ENCODE peak calls at places on chromosomes 4 and X, in five cellular contexts. Z is astrocyte, J is fibroblast of lung, C is PC-9, P is mammary epithelial cell. O is an unnamed sample. For H3K4me1, the result is how much of the 10 kb centered on the place peaks cover.

GRCh38 chrX:11528623-11529022 is 137.1 kb downstream of the ARHGAP6 start:
- DNase-seq in Z (no peak), C (no peak), P (no peak), J (no peak), O (no peak)

GRCh38 chrX:10531927-10532326 is 88.5 kb downstream of the MID1 start:
- DNase-seq in C (no peak), Z (no peak), J (no peak), P (no peak), O (no peak)

GRCh38 chrX:70635227-70635626 is 190.6 kb downstream of the DLG3 start:
- DNase-seq in Z (no peak), C (no peak), P (no peak), J (no peak), O (no peak)

GRCh38 chrX:50430917-50431316 is 39.7 kb downstream of the DGKK start:
- DNase-seq in J (no peak), P (no peak), C (peak), Z (no peak), O (no peak)

GRCh38 chr4:103719320-103720204 is at the start of gene TACR3:
- DNase-seq in P (no peak), J (peak), Z (no peak), C (no peak), O (no peak)

GRCh38 chrX:39681885-39682284 is 415.9 kb downstream of the BCOR start:
- DNase-seq in J (no peak), Z (no peak), P (no peak), C (no peak), O (no peak)

GRCh38 chrX:72005046-72005445 is 94.4 kb downstream of the NHSL2 start:
- DNase-seq in Z (no peak), C (no peak), J (no peak), P (no peak), O (no peak)

GRCh38 chrX:151488677-151489076 is 74.8 kb upstream of the PASD1 start:
- DNase-seq in C (no peak), J (no peak), Z (no peak), P (peak), O (no peak)

GRCh38 chr4:74777531-74777930 is 16.8 kb downstream of the BTC start:
- DNase-seq in P (peak), Z (no peak), C (no peak), J (peak), O (no peak)

GRCh38 chr4:183503497-183504063 is 1.3 kb upstream of the ING2 start:
- DNase-seq in J (no peak), P (no peak), Z (no peak), C (no peak), O (no peak)

GRCh38 chrX:137032841-137033773 is 688 bp downstream of the GPR101 start:
- DNase-seq in Z (no peak), C (no peak), P (no peak), J (no peak), O (no peak)

GRCh38 chr4:154618708-154619315 is 6.4 kb upstream of the FGG start:
- DNase-seq in C (peak), J (peak), P (peak), Z (peak), O (no peak)

GRCh38 chr4:177605252-177605651 is 163.0 kb upstream of the AGA start:
- DNase-seq in J (no peak), P (no peak), C (no peak), Z (no peak), O (no peak)

GRCh38 chr4:24805566-24805965 is 10.2 kb downstream of the SOD3 start:
- DNase-seq in J (no peak), C (no peak), P (no peak), Z (no peak), O (no peak)

GRCh38 chr4:76012388-76012801 is 5.1 kb upstream of the CXCL9 start:
- DNase-seq in J (peak), Z (peak), P (peak), C (no peak), O (no peak)

GRCh38 chrX:150704030-150704613 is 10.9 kb downstream of the MTMR1 start:
- DNase-seq in C (no peak), P (peak), Z (peak), J (peak), O (no peak)

GRCh38 chr4:173434226-173434625 is 35.3 kb upstream of the SCRG1 start:
- DNase-seq in Z (no peak), C (no peak), J (no peak), P (no peak), O (no peak)

GRCh38 chr4:179151770-179152169 is 1709.5 kb upstream of the AGA start:
- DNase-seq in Z (no peak), P (no peak), C (no peak), J (no peak), O (no peak)

GRCh38 chrX:56786889-56787733 is 58.1 kb downstream of the NBDY start:
- DNase-seq in Z (no peak), P (no peak), J (no peak), C (no peak), O (no peak)

GRCh38 chr4:99324978-99325377 is 3.8 kb upstream of the ADH1B start:
- DNase-seq in C (no peak), Z (peak), J (peak), P (no peak), O (no peak)

GRCh38 chr4:48108309-48109073 is 25.6 kb downstream of the TXK start:
- DNase-seq in J (peak), P (no peak), Z (peak), C (no peak), O (no peak)

GRCh38 chr4:23234018-23234417 is 541.3 kb downstream of the GBA3 start:
- DNase-seq in J (peak), C (no peak), Z (no peak), P (no peak), O (no peak)

GRCh38 chr4:7867701-7868429 is 71.8 kb downstream of the AFAP1 start:
- DNase-seq in Z (peak), C (no peak), P (peak), J (peak), O (no peak)

GRCh38 chrX:40772290-40772689 is 36.9 kb upstream of the MED14 start:
- DNase-seq in Z (peak), P (peak), C (peak), J (peak), O (peak)

GRCh38 chrX:133417364-133417763 is 2.1 kb upstream of the GPC4 start:
- DNase-seq in J (no peak), P (no peak), Z (no peak), C (no peak), O (no peak)

GRCh38 chr4:24846716-24847115 is 51.3 kb downstream of the SOD3 start:
- DNase-seq in C (no peak), Z (no peak), P (no peak), J (no peak), O (no peak)

GRCh38 chr4:128528793-128529553 is 241.4 kb upstream of the PGRMC2 start:
- DNase-seq in P (peak), C (peak), J (peak), Z (peak), O (peak)

GRCh38 chr4:150078996-150079581 is 844 bp downstream of the DCLK2 start:
- DNase-seq in C (no peak), P (peak), Z (no peak), J (peak), O (no peak)

GRCh38 chr4:102566426-102566825 is 65.3 kb downstream of the NFKB1 start:
- DNase-seq in Z (no peak), J (no peak), C (no peak), P (no peak), O (no peak)

GRCh38 chr4:7130610-7131211 is 61.6 kb upstream of the SORCS2 start:
- DNase-seq in P (no peak), Z (no peak), J (no peak), C (no peak), O (no peak)

GRCh38 chr4:42570221-42570620 is 86.7 kb downstream of the ATP8A1 start:
- DNase-seq in P (no peak), J (no peak), C (no peak), Z (no peak), O (no peak)

GRCh38 chr4:51831133-51831532 is 11.8 kb upstream of the DCUN1D4 start:
- DNase-seq in Z (no peak), C (no peak), J (peak), P (peak), O (no peak)

GRCh38 chr4:122710434-122711308 is 21.8 kb upstream of the BBS12 start:
- DNase-seq in C (no peak), Z (peak), J (peak), P (no peak), O (no peak)

GRCh38 chr4:1008840-1009646 is 2.4 kb upstream of the FGFRL1 start:
- DNase-seq in P (peak), Z (no peak), J (no peak), C (no peak), O (no peak)
- TF ChIP-seq EZH2 in P (no peak), Z (peak), J (no peak), C (no peak), O (peak)

GRCh38 chr4:107492566-107492965 is 227.5 kb downstream of the PAPSS1 start:
- DNase-seq in J (no peak), C (no peak), P (no peak), Z (no peak), O (no peak)

DNA sequence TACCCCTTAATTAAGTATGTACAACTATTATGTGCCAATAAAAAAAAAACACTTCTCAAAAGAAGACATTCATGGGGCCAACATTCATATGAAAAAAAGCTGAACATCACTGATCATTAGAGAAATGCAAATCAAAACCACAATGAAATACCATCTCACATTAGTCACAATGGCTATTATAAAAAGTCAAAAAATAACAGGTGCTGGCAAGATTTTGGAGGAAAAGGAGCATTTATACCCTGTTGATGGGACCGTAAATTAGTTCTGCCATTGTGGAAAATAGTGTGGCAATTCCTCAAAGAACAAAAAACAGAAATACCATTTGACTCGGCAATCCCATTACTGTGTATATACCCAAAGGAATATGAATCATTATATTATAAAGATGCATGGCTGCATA is 229.9 kb downstream of the PAPSS1 start:
- DNase-seq in C (no peak), J (no peak), Z (no peak), P (no peak), O (no peak)
- H3K4me1 ChIP-seq in C (under half), J (under half), Z (under half), P (under half), O (under half)

GRCh38 chr4:176001171-176002006 is 64.3 kb upstream of the WDR17 start:
- DNase-seq in Z (peak), P (no peak), J (peak), C (no peak), O (no peak)
- TF ChIP-seq EZH2 in Z (no peak), P (peak), J (no peak), C (no peak), O (peak)

GRCh38 chr4:94559351-94559806 is 107.6 kb downstream of the PDLIM5 start:
- DNase-seq in P (peak), C (no peak), Z (peak), J (peak), O (no peak)

GRCh38 chr4:94558392-94558920 is 106.7 kb downstream of the PDLIM5 start:
- DNase-seq in P (no peak), C (peak), J (no peak), Z (no peak), O (no peak)

GRCh38 chr4:94564252-94564651 is 112.5 kb downstream of the PDLIM5 start:
- DNase-seq in C (no peak), Z (no peak), P (no peak), J (no peak), O (no peak)

GRCh38 chr4:94561249-94562024 is 109.7 kb downstream of the PDLIM5 start:
- DNase-seq in Z (peak), P (peak), C (no peak), J (peak), O (no peak)

DNA sequence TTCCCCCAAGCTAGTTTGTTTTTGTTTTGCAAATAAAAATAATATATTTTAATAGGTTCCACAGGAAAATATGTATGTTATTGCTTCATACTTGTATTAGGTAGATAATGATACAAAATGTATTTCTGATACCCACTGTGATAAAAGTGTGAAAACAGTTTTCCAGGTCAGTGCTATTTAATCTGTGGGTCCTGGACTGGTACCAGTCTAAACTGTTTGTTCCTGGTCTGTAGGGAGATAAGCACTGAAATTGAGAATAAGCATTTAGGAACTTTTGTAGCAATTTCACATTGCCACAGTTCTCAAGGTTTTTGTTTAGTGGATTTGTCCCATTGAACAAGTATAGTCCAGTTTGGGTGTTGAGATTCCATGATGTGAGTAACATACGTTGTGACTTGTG is 110.5 kb downstream of the PDLIM5 start:
- DNase-seq in C (no peak), P (no peak), J (no peak), Z (no peak), O (no peak)
- H3K4me1 ChIP-seq in C (under half), P (under half), J (under half), Z (under half), O (under half)

DNA sequence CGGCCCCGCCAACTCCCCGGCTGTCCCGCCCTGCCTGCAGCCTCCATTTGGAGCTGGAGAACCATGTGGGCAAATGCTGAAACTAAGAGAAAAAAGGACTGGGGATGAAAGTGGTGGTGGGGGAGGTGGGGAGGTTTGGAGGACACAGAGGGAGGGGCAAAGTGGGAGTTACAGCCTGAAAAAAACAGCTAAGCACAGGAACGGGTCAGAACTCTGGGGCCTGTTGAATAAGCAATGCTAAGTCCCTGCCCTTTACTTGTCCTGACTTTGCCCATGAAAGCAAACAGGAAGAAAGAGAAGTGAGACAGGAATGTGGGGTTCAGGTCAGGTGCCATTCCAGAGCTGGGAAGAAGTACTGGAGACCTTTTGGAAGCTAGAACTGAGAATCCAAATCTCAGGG is 3.4 kb upstream of the GSX2 start:
- DNase-seq in C (no peak), P (no peak), Z (no peak), J (no peak), O (no peak)
- TF ChIP-seq EZH2 in C (no peak), P (no peak), Z (peak), J (no peak), O (no peak)

GRCh38 chr4:113446019-113446418 is 315.5 kb downstream of the CAMK2D start:
- DNase-seq in P (peak), Z (peak), J (peak), C (peak), O (peak)

GRCh38 chr4:113447061-113447460 is 314.5 kb downstream of the CAMK2D start:
- DNase-seq in J (peak), Z (peak), C (no peak), P (peak), O (no peak)

GRCh38 chr4:113445286-113445685 is 316.3 kb downstream of the CAMK2D start:
- DNase-seq in J (peak), C (no peak), P (peak), Z (peak), O (peak)

GRCh38 chr4:113449407-113449974 is 312.0 kb downstream of the CAMK2D start:
- DNase-seq in Z (no peak), P (no peak), J (no peak), C (no peak), O (no peak)

GRCh38 chr4:113447695-113448265 is 313.8 kb downstream of the CAMK2D start:
- DNase-seq in J (no peak), Z (no peak), P (no peak), C (no peak), O (no peak)
- H3K4me1 ChIP-seq in J (under half), Z (under half), P (under half), C (under half), O (under half)

DNA sequence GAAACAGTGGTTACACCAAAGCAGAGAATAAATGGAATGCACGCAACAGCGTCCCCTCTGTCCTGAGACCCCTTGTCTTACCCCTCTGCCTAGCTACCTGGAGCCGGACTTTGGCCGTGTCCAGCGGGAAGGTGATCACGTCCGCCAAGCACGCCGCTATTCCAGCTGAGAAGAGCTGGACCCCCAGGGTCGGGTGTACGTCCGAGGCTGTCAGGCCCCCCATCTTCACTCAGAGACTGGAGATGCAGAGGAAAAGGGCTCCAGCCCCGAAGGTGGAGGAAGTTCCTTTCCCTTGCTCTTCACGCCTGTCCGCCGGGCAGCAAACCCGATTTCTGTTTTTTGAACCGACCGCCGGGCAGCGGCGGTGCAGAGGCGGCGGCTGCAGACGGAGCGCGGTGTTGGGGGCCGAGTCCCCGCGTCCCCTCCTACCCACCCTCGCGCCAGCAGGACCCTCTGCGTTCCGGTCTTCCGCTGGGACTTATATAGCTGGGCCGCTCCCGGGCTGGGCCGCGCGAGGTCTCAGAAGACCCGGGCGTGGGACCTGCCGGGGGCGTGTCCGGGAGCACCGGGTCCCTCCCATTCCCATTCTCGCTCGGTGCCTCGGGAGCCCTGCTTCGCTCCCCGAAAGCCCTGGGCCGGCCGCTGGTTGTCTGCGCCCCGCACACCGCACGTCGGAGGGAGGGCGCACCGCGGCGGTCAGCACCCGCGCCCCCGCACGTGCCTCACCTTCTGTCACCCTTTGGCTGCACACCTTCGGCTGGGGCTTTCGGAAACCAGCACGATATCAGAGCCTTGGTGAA is at the start of gene UCP1:
- DNase-seq in C (no peak), P (no peak), J (peak), Z (no peak), O (no peak)
- TF ChIP-seq EZH2 in C (no peak), P (peak), J (peak), Z (peak), O (peak)

DNA sequence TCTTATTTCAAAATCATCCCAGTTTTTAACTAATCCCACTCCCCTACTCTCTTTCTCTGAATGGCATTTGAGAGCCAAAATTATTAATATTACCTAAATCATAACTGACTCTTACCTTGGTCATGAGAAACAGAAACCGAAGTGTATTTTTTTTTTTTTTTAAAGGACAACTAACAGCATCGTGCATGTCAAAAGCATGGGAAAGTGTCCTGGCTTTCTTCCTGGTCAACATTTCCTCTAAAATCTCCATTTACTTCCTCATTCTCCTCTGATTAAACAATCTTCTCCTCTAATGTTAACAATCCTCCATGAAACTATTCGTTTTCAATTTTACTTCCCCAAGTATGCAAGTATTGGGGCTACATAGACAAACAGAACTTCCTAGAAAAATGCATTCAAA is 2.1 kb upstream of the STS start:
- DNase-seq in P (no peak), Z (no peak), J (no peak), C (peak), O (no peak)
- H3K4me1 ChIP-seq in P (under half), Z (under half), J (under half), C (under half), O (under half)

GRCh38 chr4:148443550-148444295 is 1.5 kb upstream of the NR3C2 start:
- DNase-seq in P (no peak), C (no peak), Z (no peak), J (peak), O (no peak)

GRCh38 chr4:148441624-148441985 is 609 bp downstream of the NR3C2 start:
- DNase-seq in C (no peak), J (no peak), P (no peak), Z (no peak), O (no peak)

GRCh38 chr4:148444296-148445070 is 2.3 kb upstream of the NR3C2 start:
- DNase-seq in J (peak), P (peak), Z (no peak), C (no peak), O (no peak)

GRCh38 chr4:148442830-148443549 is 776 bp upstream of the NR3C2 start:
- DNase-seq in J (no peak), Z (no peak), C (no peak), P (no peak), O (no peak)

GRCh38 chr4:148441986-148442829 is at the start of gene NR3C2:
- DNase-seq in C (peak), J (peak), Z (peak), P (peak), O (peak)
- TF ChIP-seq EZH2 in C (no peak), J (no peak), Z (peak), P (peak), O (no peak)